ENCODE peak calls at places on chromosomes 13 and 19, in nine cellular contexts. One of them, this sample, is unnamed.

GRCh38 chr19:46371371-46371901 is 24.5 kb downstream of the PPP5C start:
- DNase-seq in stimulated activated CD8-positive, alpha-beta memory T cell treated with anti-CD3 and anti-CD28 coated beads, Interleukin-12 subunit alpha, Interleukin-12 subunit beta, amount 100 ng/mL, for 1 hour: no peak
- DNase-seq in activated CD4-positive, alpha-beta T cell treated with anti-CD3 and anti-CD28 coated beads, Interleukin-2, amount 50 U/mL, for 48 hours: no peak
- DNase-seq in Panc1: no peak
- DNase-seq in T-helper 22 cell: no peak
- DNase-seq in anterior cingulate cortex: no peak
- DNase-seq in astrocyte of the cerebellum: no peak
- DNase-seq in tibial artery: no peak
- DNase-seq in progenitor cell of endocrine pancreas: no peak
- DNase-seq in this sample: no peak

GRCh38 chr13:99931462-99931861 is 40.1 kb downstream of the ZIC5 start:
- DNase-seq in progenitor cell of endocrine pancreas: no peak
- DNase-seq in anterior cingulate cortex: no peak
- DNase-seq in astrocyte of the cerebellum: no peak
- DNase-seq in activated CD4-positive, alpha-beta T cell treated with anti-CD3 and anti-CD28 coated beads, Interleukin-2, amount 50 U/mL, for 48 hours: no peak
- DNase-seq in tibial artery: no peak
- DNase-seq in T-helper 22 cell: no peak
- DNase-seq in Panc1: no peak
- DNase-seq in stimulated activated CD8-positive, alpha-beta memory T cell treated with anti-CD3 and anti-CD28 coated beads, Interleukin-12 subunit alpha, Interleukin-12 subunit beta, amount 100 ng/mL, for 1 hour: no peak
- DNase-seq in this sample: peak

GRCh38 chr13:32248789-32249188 is 66.4 kb downstream of the ZAR1L start:
- DNase-seq in anterior cingulate cortex: no peak
- DNase-seq in tibial artery: no peak
- DNase-seq in Panc1: no peak
- DNase-seq in astrocyte of the cerebellum: no peak
- DNase-seq in activated CD4-positive, alpha-beta T cell treated with anti-CD3 and anti-CD28 coated beads, Interleukin-2, amount 50 U/mL, for 48 hours: no peak
- DNase-seq in progenitor cell of endocrine pancreas: no peak
- DNase-seq in T-helper 22 cell: no peak
- DNase-seq in stimulated activated CD8-positive, alpha-beta memory T cell treated with anti-CD3 and anti-CD28 coated beads, Interleukin-12 subunit alpha, Interleukin-12 subunit beta, amount 100 ng/mL, for 1 hour: no peak
- DNase-seq in this sample: no peak

GRCh38 chr19:12788025-12788681 is 3.1 kb upstream of the JUNB start:
- DNase-seq in progenitor cell of endocrine pancreas: no peak
- DNase-seq in stimulated activated CD8-positive, alpha-beta memory T cell treated with anti-CD3 and anti-CD28 coated beads, Interleukin-12 subunit alpha, Interleukin-12 subunit beta, amount 100 ng/mL, for 1 hour: no peak
- DNase-seq in anterior cingulate cortex: no peak
- DNase-seq in activated CD4-positive, alpha-beta T cell treated with anti-CD3 and anti-CD28 coated beads, Interleukin-2, amount 50 U/mL, for 48 hours: no peak
- DNase-seq in tibial artery: no peak
- DNase-seq in astrocyte of the cerebellum: no peak
- DNase-seq in Panc1: no peak
- DNase-seq in T-helper 22 cell: no peak
- DNase-seq in this sample: no peak

GRCh38 chr19:28213476-28214082 is 999.4 kb downstream of the UQCRFS1 start:
- DNase-seq in stimulated activated CD8-positive, alpha-beta memory T cell treated with anti-CD3 and anti-CD28 coated beads, Interleukin-12 subunit alpha, Interleukin-12 subunit beta, amount 100 ng/mL, for 1 hour: no peak
- DNase-seq in T-helper 22 cell: no peak
- DNase-seq in tibial artery: no peak
- DNase-seq in activated CD4-positive, alpha-beta T cell treated with anti-CD3 and anti-CD28 coated beads, Interleukin-2, amount 50 U/mL, for 48 hours: no peak
- DNase-seq in anterior cingulate cortex: no peak
- DNase-seq in progenitor cell of endocrine pancreas: no peak
- DNase-seq in Panc1: no peak
- DNase-seq in astrocyte of the cerebellum: no peak
- DNase-seq in this sample: no peak

GRCh38 chr13:106186366-106187030 is 349.0 kb downstream of the EFNB2 start:
- DNase-seq in progenitor cell of endocrine pancreas: no peak
- DNase-seq in activated CD4-positive, alpha-beta T cell treated with anti-CD3 and anti-CD28 coated beads, Interleukin-2, amount 50 U/mL, for 48 hours: no peak
- DNase-seq in T-helper 22 cell: no peak
- DNase-seq in stimulated activated CD8-positive, alpha-beta memory T cell treated with anti-CD3 and anti-CD28 coated beads, Interleukin-12 subunit alpha, Interleukin-12 subunit beta, amount 100 ng/mL, for 1 hour: no peak
- DNase-seq in Panc1: no peak
- DNase-seq in anterior cingulate cortex: no peak
- DNase-seq in astrocyte of the cerebellum: peak
- DNase-seq in tibial artery: no peak
- DNase-seq in this sample: no peak

GRCh38 chr19:14571695-14572490 is at the start of gene NDUFB7:
- DNase-seq in astrocyte of the cerebellum: peak
- DNase-seq in anterior cingulate cortex: peak
- DNase-seq in progenitor cell of endocrine pancreas: peak
- DNase-seq in Panc1: peak
- DNase-seq in stimulated activated CD8-positive, alpha-beta memory T cell treated with anti-CD3 and anti-CD28 coated beads, Interleukin-12 subunit alpha, Interleukin-12 subunit beta, amount 100 ng/mL, for 1 hour: peak
- DNase-seq in tibial artery: peak
- DNase-seq in T-helper 22 cell: peak
- DNase-seq in activated CD4-positive, alpha-beta T cell treated with anti-CD3 and anti-CD28 coated beads, Interleukin-2, amount 50 U/mL, for 48 hours: peak
- DNase-seq in this sample: peak

GRCh38 chr19:40907968-40908735 is 26.1 kb upstream of the CYP2A7 start:
- DNase-seq in stimulated activated CD8-positive, alpha-beta memory T cell treated with anti-CD3 and anti-CD28 coated beads, Interleukin-12 subunit alpha, Interleukin-12 subunit beta, amount 100 ng/mL, for 1 hour: peak
- DNase-seq in anterior cingulate cortex: no peak
- DNase-seq in T-helper 22 cell: peak
- DNase-seq in tibial artery: no peak
- DNase-seq in astrocyte of the cerebellum: no peak
- DNase-seq in activated CD4-positive, alpha-beta T cell treated with anti-CD3 and anti-CD28 coated beads, Interleukin-2, amount 50 U/mL, for 48 hours: peak
- DNase-seq in progenitor cell of endocrine pancreas: no peak
- DNase-seq in Panc1: no peak
- DNase-seq in this sample: no peak

GRCh38 chr13:110713642-110713952 is at the start of gene ING1:
- DNase-seq in progenitor cell of endocrine pancreas: no peak
- DNase-seq in stimulated activated CD8-positive, alpha-beta memory T cell treated with anti-CD3 and anti-CD28 coated beads, Interleukin-12 subunit alpha, Interleukin-12 subunit beta, amount 100 ng/mL, for 1 hour: no peak
- DNase-seq in activated CD4-positive, alpha-beta T cell treated with anti-CD3 and anti-CD28 coated beads, Interleukin-2, amount 50 U/mL, for 48 hours: no peak
- DNase-seq in tibial artery: no peak
- DNase-seq in T-helper 22 cell: no peak
- DNase-seq in Panc1: no peak
- DNase-seq in astrocyte of the cerebellum: no peak
- DNase-seq in anterior cingulate cortex: no peak
- DNase-seq in this sample: no peak

GRCh38 chr13:97134364-97135095 is 87.6 kb upstream of the MBNL2 start:
- DNase-seq in progenitor cell of endocrine pancreas: no peak
- DNase-seq in tibial artery: no peak
- DNase-seq in T-helper 22 cell: no peak
- DNase-seq in activated CD4-positive, alpha-beta T cell treated with anti-CD3 and anti-CD28 coated beads, Interleukin-2, amount 50 U/mL, for 48 hours: no peak
- DNase-seq in anterior cingulate cortex: no peak
- DNase-seq in stimulated activated CD8-positive, alpha-beta memory T cell treated with anti-CD3 and anti-CD28 coated beads, Interleukin-12 subunit alpha, Interleukin-12 subunit beta, amount 100 ng/mL, for 1 hour: no peak
- DNase-seq in astrocyte of the cerebellum: no peak
- DNase-seq in Panc1: no peak
- DNase-seq in this sample: no peak

GRCh38 chr13:113013303-113013702 is 44.3 kb downstream of the MCF2L start:
- DNase-seq in progenitor cell of endocrine pancreas: no peak
- DNase-seq in tibial artery: no peak
- DNase-seq in astrocyte of the cerebellum: no peak
- DNase-seq in stimulated activated CD8-positive, alpha-beta memory T cell treated with anti-CD3 and anti-CD28 coated beads, Interleukin-12 subunit alpha, Interleukin-12 subunit beta, amount 100 ng/mL, for 1 hour: no peak
- DNase-seq in activated CD4-positive, alpha-beta T cell treated with anti-CD3 and anti-CD28 coated beads, Interleukin-2, amount 50 U/mL, for 48 hours: no peak
- DNase-seq in Panc1: no peak
- DNase-seq in T-helper 22 cell: no peak
- DNase-seq in anterior cingulate cortex: no peak
- DNase-seq in this sample: no peak

GRCh38 chr19:16070366-16070990 is 5.8 kb upstream of the TPM4 start:
- DNase-seq in tibial artery: peak
- DNase-seq in astrocyte of the cerebellum: no peak
- DNase-seq in activated CD4-positive, alpha-beta T cell treated with anti-CD3 and anti-CD28 coated beads, Interleukin-2, amount 50 U/mL, for 48 hours: peak
- DNase-seq in stimulated activated CD8-positive, alpha-beta memory T cell treated with anti-CD3 and anti-CD28 coated beads, Interleukin-12 subunit alpha, Interleukin-12 subunit beta, amount 100 ng/mL, for 1 hour: peak
- DNase-seq in progenitor cell of endocrine pancreas: no peak
- DNase-seq in Panc1: no peak
- DNase-seq in T-helper 22 cell: peak
- DNase-seq in anterior cingulate cortex: no peak
- DNase-seq in this sample: no peak

GRCh38 chr13:20475927-20476691 is 49.5 kb downstream of the CRYL1 start:
- DNase-seq in anterior cingulate cortex: no peak
- DNase-seq in astrocyte of the cerebellum: no peak
- DNase-seq in Panc1: no peak
- DNase-seq in stimulated activated CD8-positive, alpha-beta memory T cell treated with anti-CD3 and anti-CD28 coated beads, Interleukin-12 subunit alpha, Interleukin-12 subunit beta, amount 100 ng/mL, for 1 hour: peak
- DNase-seq in activated CD4-positive, alpha-beta T cell treated with anti-CD3 and anti-CD28 coated beads, Interleukin-2, amount 50 U/mL, for 48 hours: peak
- DNase-seq in progenitor cell of endocrine pancreas: no peak
- DNase-seq in T-helper 22 cell: peak
- DNase-seq in tibial artery: no peak
- DNase-seq in this sample: peak

GRCh38 chr19:14073232-14073924 is 792 bp downstream of the MISP3 start:
- DNase-seq in tibial artery: peak
- DNase-seq in progenitor cell of endocrine pancreas: peak
- DNase-seq in anterior cingulate cortex: peak
- DNase-seq in stimulated activated CD8-positive, alpha-beta memory T cell treated with anti-CD3 and anti-CD28 coated beads, Interleukin-12 subunit alpha, Interleukin-12 subunit beta, amount 100 ng/mL, for 1 hour: peak
- DNase-seq in Panc1: no peak
- DNase-seq in T-helper 22 cell: peak
- DNase-seq in astrocyte of the cerebellum: no peak
- DNase-seq in activated CD4-positive, alpha-beta T cell treated with anti-CD3 and anti-CD28 coated beads, Interleukin-2, amount 50 U/mL, for 48 hours: peak
- DNase-seq in this sample: no peak